ENCODE peak calls at places on chromosomes 16 and 17, in six cellular contexts. One of them, this sample, is unnamed.
A peak's percentile ranks its signal among the peaks of the same experiment; 100 is the strongest.

GRCh38 chr17:6787081-6787693 is 11.2 kb downstream of the FBXO39 start:
- DNase-seq in gastrocnemius medialis: no peak
- DNase-seq in transverse colon: no peak
- DNase-seq in ascending aorta: no peak
- DNase-seq in GM23338: no peak
- DNase-seq in pancreas: no peak
- DNase-seq in this sample: no peak

GRCh38 chr17:73533127-73533526 is 111.1 kb downstream of the SDK2 start:
- DNase-seq in gastrocnemius medialis: no peak
- DNase-seq in transverse colon: no peak
- DNase-seq in ascending aorta: no peak
- DNase-seq in GM23338: no peak
- DNase-seq in pancreas: no peak
- DNase-seq in this sample: no peak

GRCh38 chr16:81708459-81709368 is 70.4 kb upstream of the PLCG2 start:
- DNase-seq in gastrocnemius medialis: no peak
- DNase-seq in transverse colon: peak; percentile 55
- DNase-seq in ascending aorta: no peak
- DNase-seq in GM23338: no peak
- DNase-seq in pancreas: peak; percentile 85
- DNase-seq in this sample: no peak

GRCh38 chr16:4888428-4889135 is 41.3 kb downstream of the UBN1 start:
- DNase-seq in gastrocnemius medialis: no peak
- DNase-seq in transverse colon: no peak
- DNase-seq in ascending aorta: no peak
- DNase-seq in GM23338: no peak
- DNase-seq in pancreas: peak; percentile 32
- DNase-seq in this sample: no peak

GRCh38 chr17:2215616-2216364 is 87.8 kb downstream of the SMG6 start:
- DNase-seq in gastrocnemius medialis: peak; percentile 68
- DNase-seq in transverse colon: peak; percentile 72
- DNase-seq in ascending aorta: peak; percentile 82
- DNase-seq in GM23338: peak; percentile 78
- DNase-seq in pancreas: no peak
- DNase-seq in this sample: no peak

GRCh38 chr16:57042157-57043111 is 49.9 kb upstream of the CPNE2 start:
- DNase-seq in gastrocnemius medialis: no peak
- DNase-seq in transverse colon: peak; percentile 31
- DNase-seq in ascending aorta: no peak
- DNase-seq in GM23338: no peak
- DNase-seq in pancreas: no peak
- DNase-seq in this sample: no peak

GRCh38 chr17:7466644-7467341 is 12.6 kb downstream of the ZBTB4 start:
- DNase-seq in gastrocnemius medialis: peak; percentile 42
- DNase-seq in transverse colon: peak; percentile 45
- DNase-seq in ascending aorta: peak; percentile 85
- DNase-seq in GM23338: no peak
- DNase-seq in pancreas: peak; percentile 67
- DNase-seq in this sample: no peak

GRCh38 chr17:70041575-70041974 is 33.5 kb upstream of the KCNJ16 start:
- DNase-seq in gastrocnemius medialis: no peak
- DNase-seq in transverse colon: no peak
- DNase-seq in ascending aorta: no peak
- DNase-seq in GM23338: no peak
- DNase-seq in pancreas: no peak
- DNase-seq in this sample: no peak

GRCh38 chr16:70152578-70153302 is 20.8 kb upstream of the CLEC18C start:
- DNase-seq in gastrocnemius medialis: no peak
- DNase-seq in transverse colon: no peak
- DNase-seq in ascending aorta: no peak
- DNase-seq in GM23338: no peak
- DNase-seq in pancreas: no peak
- DNase-seq in this sample: no peak

GRCh38 chr17:62109378-62109902 is 44.4 kb upstream of the MED13 start:
- DNase-seq in gastrocnemius medialis: no peak
- DNase-seq in transverse colon: peak; percentile 78
- DNase-seq in ascending aorta: peak; percentile 64
- DNase-seq in GM23338: peak; percentile 93
- DNase-seq in pancreas: peak; percentile 91
- DNase-seq in this sample: peak; percentile 50

GRCh38 chr17:50181601-50182345 is 16.0 kb downstream of the SGCA start:
- DNase-seq in gastrocnemius medialis: no peak
- DNase-seq in transverse colon: no peak
- DNase-seq in ascending aorta: no peak
- DNase-seq in GM23338: no peak
- DNase-seq in pancreas: peak; percentile 26
- DNase-seq in this sample: no peak

GRCh38 chr16:23146877-23147601 is 2.2 kb downstream of the USP31 start:
- DNase-seq in gastrocnemius medialis: no peak
- DNase-seq in transverse colon: no peak
- DNase-seq in ascending aorta: no peak
- DNase-seq in GM23338: no peak
- DNase-seq in pancreas: no peak
- DNase-seq in this sample: no peak

GRCh38 chr17:59890720-59891119 is 2.0 kb downstream of the TUBD1 start:
- DNase-seq in gastrocnemius medialis: no peak
- DNase-seq in transverse colon: no peak
- DNase-seq in ascending aorta: no peak
- DNase-seq in GM23338: no peak
- DNase-seq in pancreas: no peak
- DNase-seq in this sample: no peak

GRCh38 chr16:83248735-83249469 is 558.9 kb upstream of the HSBP1 start:
- DNase-seq in gastrocnemius medialis: no peak
- DNase-seq in transverse colon: no peak
- DNase-seq in ascending aorta: no peak
- DNase-seq in GM23338: no peak
- DNase-seq in pancreas: no peak
- DNase-seq in this sample: no peak

GRCh38 chr16:11585460-11586374 is 1.0 kb downstream of the LITAF start:
- DNase-seq in gastrocnemius medialis: no peak
- DNase-seq in transverse colon: peak; percentile 51
- DNase-seq in ascending aorta: peak; percentile 73
- DNase-seq in GM23338: no peak
- DNase-seq in pancreas: peak; percentile 77
- DNase-seq in this sample: no peak
- H3K4me1 ChIP-seq in gastrocnemius medialis: no peaks in the 10 kb centered on the region
- H3K4me1 ChIP-seq in transverse colon: peaks cover 43% of the 10 kb centered on the region
- H3K4me1 ChIP-seq in ascending aorta: peaks cover 3% of the 10 kb centered on the region
- H3K4me1 ChIP-seq in GM23338: peaks cover 47% of the 10 kb centered on the region
- H3K4me1 ChIP-seq in pancreas: no peaks in the 10 kb centered on the region
- H3K4me1 ChIP-seq in this sample: peaks cover 28% of the 10 kb centered on the region

GRCh38 chr16:50680556-50680893 is 587 bp downstream of the SNX20 start:
- DNase-seq in gastrocnemius medialis: no peak
- DNase-seq in transverse colon: no peak
- DNase-seq in ascending aorta: no peak
- DNase-seq in GM23338: no peak
- DNase-seq in pancreas: no peak
- DNase-seq in this sample: no peak

GRCh38 chr16:50683689-50684374 is 2.7 kb upstream of the SNX20 start:
- DNase-seq in gastrocnemius medialis: no peak
- DNase-seq in transverse colon: peak; percentile 69
- DNase-seq in ascending aorta: no peak
- DNase-seq in GM23338: no peak
- DNase-seq in pancreas: no peak
- DNase-seq in this sample: no peak

GRCh38 chr16:50679676-50680555 is 1.2 kb downstream of the SNX20 start:
- DNase-seq in gastrocnemius medialis: no peak
- DNase-seq in transverse colon: no peak
- DNase-seq in ascending aorta: no peak
- DNase-seq in GM23338: no peak
- DNase-seq in pancreas: no peak
- DNase-seq in this sample: no peak

GRCh38 chr16:50679266-50679665 is 1.8 kb downstream of the SNX20 start:
- DNase-seq in gastrocnemius medialis: no peak
- DNase-seq in transverse colon: no peak
- DNase-seq in ascending aorta: no peak
- DNase-seq in GM23338: no peak
- DNase-seq in pancreas: no peak
- DNase-seq in this sample: no peak

GRCh38 chr16:50680907-50681885 is at the start of gene SNX20:
- DNase-seq in gastrocnemius medialis: no peak
- DNase-seq in transverse colon: peak; percentile 58
- DNase-seq in ascending aorta: no peak
- DNase-seq in GM23338: no peak
- DNase-seq in pancreas: no peak
- DNase-seq in this sample: no peak
- H3K4me3 ChIP-seq in gastrocnemius medialis: peak within 1 kb of the TSS; percentile 14
- H3K4me3 ChIP-seq in transverse colon: peak within 1 kb of the TSS; percentile 11
- H3K4me3 ChIP-seq in ascending aorta: no peak within 1 kb of the TSS
- H3K4me3 ChIP-seq in GM23338: no peak within 1 kb of the TSS
- H3K4me3 ChIP-seq in pancreas: no peak within 1 kb of the TSS
- H3K4me3 ChIP-seq in this sample: no peak within 1 kb of the TSS

DNA sequence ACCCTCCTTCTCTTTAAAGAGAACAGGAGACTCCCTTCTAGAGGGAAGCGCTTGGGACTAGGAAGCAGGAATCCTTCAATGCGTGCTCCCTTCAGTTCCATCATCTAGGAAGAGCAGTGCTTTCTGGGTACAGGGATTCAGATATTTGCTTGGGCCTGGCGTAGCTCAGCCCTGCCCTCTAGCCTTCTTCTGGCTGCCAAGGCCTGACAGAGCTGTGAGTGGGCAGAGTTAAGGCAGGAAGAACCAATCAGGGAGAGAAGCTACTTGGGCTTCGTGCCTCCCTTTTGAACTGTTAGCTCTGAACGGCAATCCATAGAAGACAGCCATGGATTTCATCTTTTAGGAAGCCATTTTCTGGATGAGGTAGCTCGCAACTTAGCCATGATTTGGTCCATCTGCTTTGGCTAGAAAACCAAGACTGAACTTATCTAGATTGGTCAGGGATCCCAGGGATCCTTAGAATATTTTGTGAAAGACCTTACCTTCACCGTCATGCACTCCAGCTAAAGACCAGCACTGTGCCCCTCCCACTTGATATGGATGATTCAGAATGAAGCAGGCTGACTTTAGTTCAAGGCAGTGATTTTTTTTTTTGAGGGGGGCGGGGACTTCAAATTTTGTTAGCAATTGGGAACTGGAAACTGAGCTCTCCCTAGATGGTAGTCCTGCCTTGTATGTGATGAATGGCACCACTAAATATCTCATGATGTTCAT is 2.5 kb upstream of the CORO6 start:
- DNase-seq in gastrocnemius medialis: no peak
- DNase-seq in transverse colon: no peak
- DNase-seq in ascending aorta: no peak
- DNase-seq in GM23338: peak; percentile 75
- DNase-seq in pancreas: no peak
- DNase-seq in this sample: no peak
- TF ChIP-seq CTCF in gastrocnemius medialis: no peak
- TF ChIP-seq CTCF in transverse colon: no peak
- TF ChIP-seq CTCF in ascending aorta: no peak
- TF ChIP-seq CTCF in GM23338: peak; percentile 52
- TF ChIP-seq CTCF in pancreas: no peak
- TF ChIP-seq CTCF in this sample: no peak

GRCh38 chr16:85008267-85008666 is 3.1 kb downstream of the ZDHHC7 start:
- DNase-seq in gastrocnemius medialis: no peak
- DNase-seq in transverse colon: no peak
- DNase-seq in ascending aorta: peak; percentile 54
- DNase-seq in GM23338: no peak
- DNase-seq in pancreas: no peak
- DNase-seq in this sample: no peak
- H3K4me1 ChIP-seq in gastrocnemius medialis: peaks cover 78% of the 10 kb centered on the region
- H3K4me1 ChIP-seq in transverse colon: peaks cover 82% of the 10 kb centered on the region
- H3K4me1 ChIP-seq in ascending aorta: peaks cover 17% of the 10 kb centered on the region
- H3K4me1 ChIP-seq in GM23338: peaks cover 7% of the 10 kb centered on the region
- H3K4me1 ChIP-seq in pancreas: no peaks in the 10 kb centered on the region
- H3K4me1 ChIP-seq in this sample: peaks cover 46% of the 10 kb centered on the region

DNA sequence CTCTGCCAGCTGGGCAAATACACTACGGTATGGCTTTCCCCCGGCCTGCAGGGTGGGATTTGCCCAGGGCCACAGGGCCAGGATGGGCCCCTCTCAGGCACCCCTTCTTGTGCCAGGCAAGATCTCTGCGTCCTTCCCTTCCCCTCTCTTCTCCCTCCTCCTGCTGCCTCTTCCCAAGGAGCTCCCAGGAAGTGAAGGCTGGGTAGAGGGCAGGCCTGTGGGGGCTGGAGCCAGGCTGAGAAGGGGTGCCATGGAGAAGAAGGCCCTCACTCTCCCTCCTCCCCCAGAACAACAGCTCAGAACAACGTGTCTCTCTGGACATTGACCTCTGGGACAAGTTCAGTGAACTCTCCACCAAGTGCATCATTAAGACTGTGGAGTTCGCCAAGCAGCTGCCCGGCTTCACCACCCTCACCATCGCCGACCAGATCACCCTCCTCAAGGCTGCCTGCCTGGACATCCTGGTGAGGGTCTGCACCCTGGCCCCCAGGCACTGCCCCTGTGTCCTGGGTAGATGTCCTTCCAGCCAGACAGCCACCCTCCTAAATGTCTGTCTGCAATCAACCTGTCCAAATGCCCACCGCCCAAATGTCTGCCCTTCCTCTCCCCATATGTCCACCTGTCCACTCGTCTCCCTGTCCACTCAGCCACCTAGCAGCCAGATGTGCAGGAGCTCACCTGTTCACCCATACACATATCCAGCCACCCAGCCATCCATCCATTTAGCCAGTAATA is 12.3 kb downstream of the GJD3 start:
- DNase-seq in gastrocnemius medialis: no peak
- DNase-seq in transverse colon: no peak
- DNase-seq in ascending aorta: no peak
- DNase-seq in GM23338: no peak
- DNase-seq in pancreas: peak; percentile 47
- DNase-seq in this sample: no peak
- H3K4me3 ChIP-seq in gastrocnemius medialis: no peak overlapping the region
- H3K4me3 ChIP-seq in transverse colon: no peak overlapping the region
- H3K4me3 ChIP-seq in ascending aorta: no peak overlapping the region
- H3K4me3 ChIP-seq in GM23338: no peak overlapping the region
- H3K4me3 ChIP-seq in pancreas: no peak overlapping the region
- H3K4me3 ChIP-seq in this sample: no peak overlapping the region

DNA sequence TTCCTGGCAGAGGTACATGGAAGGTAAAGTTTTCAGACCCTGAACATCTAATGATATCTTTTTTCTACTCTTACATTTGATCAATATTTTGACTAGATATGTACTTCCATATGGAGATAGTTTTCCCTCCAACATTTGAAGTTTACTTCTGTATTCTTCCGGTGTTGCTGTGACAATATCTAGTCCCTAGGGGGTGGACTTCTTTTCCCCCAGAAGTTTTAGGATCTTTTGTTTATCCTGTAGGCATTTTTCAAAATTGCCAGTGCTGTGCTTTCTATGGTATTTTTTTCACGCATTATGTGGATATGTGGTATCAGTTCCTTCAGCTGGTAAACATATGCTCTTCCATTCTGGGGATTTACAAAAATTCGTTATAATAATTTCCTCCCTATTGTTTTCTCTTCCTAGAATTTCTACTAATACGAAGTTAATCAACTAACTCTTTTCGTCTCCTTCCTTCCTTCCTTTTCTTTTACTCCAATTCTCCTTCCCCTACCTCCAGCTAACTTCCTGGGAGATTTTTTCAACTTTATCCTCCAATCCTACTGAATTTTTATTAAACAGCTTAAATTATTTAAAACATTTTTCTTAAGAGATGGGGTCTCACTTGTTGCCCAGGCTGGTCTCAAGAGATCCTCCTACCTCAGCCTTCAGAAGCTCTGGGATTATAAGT is 26.1 kb upstream of the ZNHIT3 start:
- DNase-seq in gastrocnemius medialis: no peak
- DNase-seq in transverse colon: no peak
- DNase-seq in ascending aorta: no peak
- DNase-seq in GM23338: no peak
- DNase-seq in pancreas: no peak
- DNase-seq in this sample: no peak
- TF ChIP-seq CTCF in gastrocnemius medialis: no peak
- TF ChIP-seq CTCF in transverse colon: no peak
- TF ChIP-seq CTCF in ascending aorta: no peak
- TF ChIP-seq CTCF in GM23338: no peak
- TF ChIP-seq CTCF in pancreas: no peak
- TF ChIP-seq CTCF in this sample: no peak